ENCODE peak calls at places on chromosomes 4 and X, in five cellular contexts. N is endodermal cell, Y is GM12865, B is GM10248, H is psoas muscle. Z is an unnamed sample.

GRCh38 chr4:157574606-157575005 is 354.1 kb downstream of the GRIA2 start:
- DNase-seq in Y (no peak), B (no peak), H (no peak), N (no peak), Z (no peak)

GRCh38 chr4:186781032-186781917 is 57.6 kb upstream of the FAT1 start:
- DNase-seq in H (no peak), N (no peak), B (no peak), Y (no peak), Z (no peak)

GRCh38 chr4:70741872-70742271 is 20.1 kb downstream of the RUFY3 start:
- DNase-seq in H (no peak), B (no peak), N (no peak), Y (no peak), Z (no peak)

GRCh38 chrX:40912166-40912565 is 173.1 kb upstream of the USP9X start:
- DNase-seq in H (no peak), B (no peak), N (no peak), Y (no peak), Z (no peak)

GRCh38 chrX:136639506-136640176 is 8.3 kb upstream of the CD40LG start:
- DNase-seq in Y (no peak), B (no peak), N (no peak), H (no peak), Z (no peak)

GRCh38 chrX:102835504-102836146 is 101.4 kb upstream of the RAB40AL start:
- DNase-seq in Y (peak), B (no peak), H (no peak), N (peak), Z (no peak)

GRCh38 chrX:54320067-54320466 is 37.8 kb downstream of the WNK3 start:
- DNase-seq in B (no peak), Y (no peak), H (no peak), N (no peak), Z (no peak)

GRCh38 chr4:113411496-113411938 is 350.0 kb downstream of the CAMK2D start:
- DNase-seq in N (no peak), Y (no peak), B (no peak), H (no peak), Z (no peak)

GRCh38 chr4:8271821-8272220 is 2.3 kb downstream of the HTRA3 start:
- DNase-seq in N (no peak), Y (no peak), B (no peak), H (no peak), Z (no peak)

GRCh38 chrX:65862638-65863037 is 177.2 kb downstream of the VSIG4 start:
- DNase-seq in B (no peak), N (no peak), Y (no peak), H (no peak), Z (no peak)

GRCh38 chr4:85860066-85860465 is 385.1 kb downstream of the ARHGAP24 start:
- DNase-seq in B (no peak), Y (no peak), H (no peak), N (no peak), Z (no peak)

GRCh38 chrX:31423575-31424284 is 351.9 kb upstream of the FTHL17 start:
- DNase-seq in H (no peak), B (peak), Y (peak), N (peak), Z (no peak)

GRCh38 chr4:53654300-53654758 is 63.0 kb upstream of the LNX1 start:
- DNase-seq in H (no peak), B (no peak), N (no peak), Y (peak), Z (no peak)

GRCh38 chrX:124931241-124931640 is 388.4 kb upstream of the TEX13C start:
- DNase-seq in B (no peak), Y (no peak), H (no peak), N (no peak), Z (no peak)

GRCh38 chrX:40514376-40514775 is 66.4 kb upstream of the ATP6AP2 start:
- DNase-seq in N (no peak), H (no peak), B (no peak), Y (no peak), Z (no peak)

GRCh38 chr4:74158561-74159396 is 861 bp downstream of the MTHFD2L start:
- DNase-seq in N (no peak), Y (peak), B (no peak), H (no peak), Z (no peak)

GRCh38 chr4:184583738-184584502 is 65.3 kb downstream of the CASP3 start:
- DNase-seq in N (no peak), B (peak), Y (peak), H (no peak), Z (no peak)

GRCh38 chr4:7194251-7195137 is 2.2 kb downstream of the SORCS2 start:
- DNase-seq in H (no peak), Y (peak), B (no peak), N (peak), Z (no peak)

DNA sequence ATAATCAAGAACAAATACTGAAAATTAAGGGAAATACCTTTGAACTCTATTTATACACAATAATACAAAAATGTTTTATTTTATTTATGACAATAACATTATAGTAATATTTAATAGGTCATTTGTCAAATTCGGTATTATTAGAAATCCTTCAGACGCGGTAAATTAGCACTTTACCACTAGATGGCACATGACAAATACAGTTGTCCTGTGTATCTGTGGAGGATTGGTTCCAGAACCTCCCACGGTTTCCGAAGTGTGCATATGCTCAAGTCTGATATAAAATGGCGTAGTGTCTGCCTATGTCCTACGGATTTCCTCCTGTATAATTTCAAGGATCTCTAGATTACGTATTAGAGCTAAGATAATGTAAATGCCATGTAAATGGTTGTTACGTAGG is 8.1 kb upstream of the LINC00632 start:
- DNase-seq in Y (peak), N (no peak), B (no peak), H (no peak), Z (no peak)
- TF ChIP-seq CTCF in Y (peak), N (peak), B (no peak), H (no peak), Z (peak)

GRCh38 chr4:76307670-76308014 is 1.1 kb downstream of the STBD1 start:
- DNase-seq in B (no peak), H (peak), N (no peak), Y (no peak), Z (no peak)

GRCh38 chr4:76305033-76305687 is 1.4 kb upstream of the STBD1 start:
- DNase-seq in N (no peak), B (no peak), Y (peak), H (no peak), Z (no peak)

GRCh38 chr4:76308548-76308947 is 2.0 kb downstream of the STBD1 start:
- DNase-seq in N (no peak), B (no peak), H (peak), Y (no peak), Z (no peak)

GRCh38 chr4:76306882-76307669 is 543 bp downstream of the STBD1 start:
- DNase-seq in N (peak), H (peak), Y (no peak), B (peak), Z (peak)

GRCh38 chr4:76305971-76306881 is at the start of gene STBD1:
- DNase-seq in H (peak), N (peak), Y (peak), B (peak), Z (peak)
- TF ChIP-seq CTCF in H (no peak), N (no peak), Y (no peak), B (no peak), Z (no peak)

DNA sequence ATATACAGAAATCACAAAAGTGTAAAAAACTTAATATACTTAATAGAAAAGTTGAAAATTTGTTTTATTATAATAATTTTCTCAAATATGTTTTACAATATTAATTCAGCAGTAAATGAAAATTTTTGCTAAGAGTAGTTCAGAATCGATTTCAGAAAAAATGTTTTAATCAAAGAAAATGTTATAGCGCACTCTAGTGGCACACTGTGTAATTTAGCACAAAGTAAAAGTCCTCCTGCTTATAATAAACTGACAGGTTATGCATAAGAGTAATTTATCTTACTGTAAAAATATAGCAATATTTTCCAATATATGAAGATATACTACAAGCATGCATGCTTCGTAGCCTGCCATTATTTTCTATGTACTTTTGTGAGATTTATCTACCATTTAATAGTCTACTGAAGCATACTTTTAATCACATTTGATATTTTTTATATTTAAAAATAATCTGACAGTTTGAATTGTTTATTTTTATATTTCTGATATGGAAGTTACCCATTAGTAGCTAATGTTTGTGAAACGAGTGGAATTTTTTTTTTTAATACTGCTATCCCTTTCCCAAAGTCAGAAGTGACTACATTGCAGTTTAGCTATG is 217.9 kb upstream of the KLHL4 start:
- DNase-seq in B (peak), H (no peak), Y (peak), N (no peak), Z (no peak)
- TF ChIP-seq CTCF in B (peak), H (peak), Y (peak), N (peak), Z (peak)

GRCh38 chr4:122453384-122454000 is 3.0 kb downstream of the IL2 start:
- DNase-seq in B (no peak), Y (no peak), H (no peak), N (no peak), Z (no peak)

GRCh38 chr4:122456228-122457106 is at the start of gene IL2:
- DNase-seq in B (no peak), N (no peak), Y (no peak), H (no peak), Z (no peak)

GRCh38 chr4:122450847-122451246 is 5.7 kb downstream of the IL2 start:
- DNase-seq in N (peak), Y (peak), H (no peak), B (no peak), Z (no peak)
- TF ChIP-seq CTCF in N (peak), Y (no peak), H (no peak), B (peak), Z (no peak)

GRCh38 chr4:102627831-102628523 is 126.8 kb downstream of the NFKB1 start:
- DNase-seq in H (no peak), N (no peak), Y (no peak), B (peak), Z (no peak)

GRCh38 chr4:102620697-102621497 is 119.7 kb downstream of the NFKB1 start:
- DNase-seq in H (no peak), Y (peak), N (no peak), B (peak), Z (peak)

GRCh38 chr4:102623622-102624021 is 122.5 kb downstream of the NFKB1 start:
- DNase-seq in N (peak), H (no peak), B (no peak), Y (no peak), Z (no peak)

GRCh38 chr4:102629686-102630085 is 128.5 kb downstream of the NFKB1 start:
- DNase-seq in Y (no peak), N (no peak), H (no peak), B (no peak), Z (no peak)

DNA sequence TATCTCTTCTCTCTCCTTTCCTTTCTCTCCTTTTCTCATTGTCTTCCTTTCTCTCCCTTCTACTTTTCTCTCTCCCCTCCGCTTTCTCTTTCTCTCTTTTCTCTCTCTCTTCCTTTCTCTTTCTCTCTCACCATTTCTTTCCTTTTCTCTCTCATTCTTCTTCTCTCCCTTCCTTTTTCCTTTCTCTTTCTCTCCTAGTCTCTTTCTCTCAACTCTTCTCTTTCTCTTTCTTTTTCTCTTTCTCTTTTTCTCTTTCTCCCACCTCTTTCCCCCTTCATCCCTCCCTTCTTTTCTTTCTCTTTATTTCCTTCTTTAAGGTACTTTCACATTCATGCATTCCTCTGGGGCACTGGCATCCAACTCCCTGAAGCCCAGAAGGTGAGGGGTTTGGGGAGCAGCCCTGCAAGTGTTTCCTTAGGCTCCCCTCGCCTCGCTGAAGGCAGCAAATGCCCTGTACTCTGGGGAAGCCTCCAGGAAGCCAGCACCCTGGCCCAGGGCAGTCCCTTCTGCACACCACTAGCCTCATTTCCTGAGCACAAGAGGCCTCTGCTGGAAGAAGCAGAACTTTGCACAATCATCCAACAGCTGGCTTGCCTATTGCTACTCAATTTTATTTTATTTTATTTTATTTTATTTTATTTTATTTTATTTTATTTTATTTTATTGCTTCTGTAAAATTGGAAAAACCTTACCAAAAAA is 124.2 kb downstream of the NFKB1 start:
- DNase-seq in B (peak), N (peak), Y (peak), H (peak), Z (no peak)
- TF ChIP-seq CTCF in B (peak), N (peak), Y (peak), H (peak), Z (no peak)

GRCh38 chrX:49186125-49187027 is at the start of gene PRICKLE3:
- DNase-seq in B (peak), H (peak), N (peak), Y (peak), Z (peak)
- TF ChIP-seq CTCF in B (peak), H (peak), N (peak), Y (peak), Z (peak)

GRCh38 chr4:20860878-20861277 is 160.6 kb downstream of the PACRGL start:
- DNase-seq in H (no peak), B (no peak), N (no peak), Y (no peak), Z (no peak)
- TF ChIP-seq CTCF in H (no peak), B (no peak), N (no peak), Y (no peak), Z (no peak)

GRCh38 chrX:101287402-101287801 is 3.7 kb downstream of the TAF7L start:
- DNase-seq in N (no peak), Y (peak), H (no peak), B (peak), Z (no peak)
- TF ChIP-seq CTCF in N (peak), Y (peak), H (peak), B (peak), Z (peak)

GRCh38 chr4:114479595-114479994 is 119.0 kb upstream of the UGT8 start:
- DNase-seq in N (no peak), Y (no peak), B (no peak), H (no peak), Z (no peak)
- TF ChIP-seq CTCF in N (no peak), Y (no peak), B (no peak), H (no peak), Z (no peak)

DNA sequence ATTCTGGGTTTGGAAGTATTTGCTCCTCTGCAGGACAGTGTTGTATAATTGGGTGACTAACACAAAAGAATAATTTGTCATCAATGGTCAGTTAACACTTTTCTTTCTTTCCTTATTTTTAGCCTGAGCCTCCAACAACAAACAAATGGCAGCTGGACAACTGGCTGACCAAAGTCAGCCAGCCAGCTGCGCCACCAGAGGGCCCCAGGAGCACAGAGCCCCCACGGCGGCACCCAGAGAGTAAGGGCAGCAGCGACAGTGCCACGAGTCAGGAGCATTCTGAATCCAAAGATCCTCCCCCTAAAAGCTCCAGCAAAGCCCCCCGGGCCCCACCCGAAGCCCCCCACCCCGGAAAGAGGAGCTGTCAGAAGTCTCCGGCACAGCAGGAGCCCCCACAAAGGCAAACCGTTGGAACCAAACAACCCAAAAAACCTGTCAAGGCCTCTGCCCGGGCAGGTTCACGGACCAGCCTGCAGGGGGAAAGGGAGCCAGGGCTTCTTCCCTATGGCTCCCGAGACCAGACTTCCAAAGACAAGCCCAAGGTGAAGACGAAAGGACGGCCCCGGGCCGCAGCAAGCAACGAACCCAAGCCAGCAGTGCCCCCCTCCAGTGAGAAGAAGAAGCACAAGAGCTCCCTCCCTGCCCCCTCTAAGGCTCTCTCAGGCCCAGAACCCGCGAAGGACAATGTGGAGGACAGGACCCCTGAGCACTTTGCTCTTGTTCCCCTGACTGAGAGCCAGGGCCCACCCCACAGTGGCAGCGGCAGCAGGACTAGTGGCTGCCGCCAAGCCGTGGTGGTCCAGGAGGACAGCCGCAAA is 106.0 kb downstream of the KLHL8 start:
- DNase-seq in B (no peak), N (peak), Y (no peak), H (no peak), Z (no peak)
- TF ChIP-seq CTCF in B (peak), N (peak), Y (no peak), H (peak), Z (no peak)